ENCODE peak calls at places on chromosomes 2 and 18, in ten cellular contexts. E, V, K, B, X, J, L, F, W and H are unnamed samples.

GRCh38 chr2:143433158-143433557 is 303.9 kb downstream of the ARHGAP15 start:
- DNase-seq in E (no peak), V (no peak), K (no peak), B (no peak), X (peak), J (no peak), L (no peak), F (no peak), W (no peak), H (no peak)

GRCh38 chr2:20666364-20667150 is at the start of gene GDF7:
- DNase-seq in E (no peak), V (no peak), K (peak), B (no peak), X (no peak), J (no peak), L (no peak), F (peak), W (no peak), H (no peak)

GRCh38 chr18:45243347-45244095 is 371.8 kb upstream of the SLC14A2 start:
- DNase-seq in E (no peak), V (no peak), K (no peak), B (no peak), X (no peak), J (no peak), L (no peak), F (no peak), W (no peak), H (no peak)

GRCh38 chr2:215590353-215590752 is 154.5 kb upstream of the FN1 start:
- DNase-seq in E (no peak), V (no peak), K (no peak), B (no peak), X (no peak), J (no peak), L (peak), F (no peak), W (no peak), H (no peak)

GRCh38 chr2:194264586-194264985 is 1392.4 kb upstream of the SLC39A10 start:
- DNase-seq in E (no peak), V (no peak), K (no peak), B (no peak), X (no peak), J (no peak), L (no peak), F (no peak), W (no peak), H (no peak)

GRCh38 chr2:189799531-189799930 is 15.3 kb downstream of the PMS1 start:
- DNase-seq in E (no peak), V (no peak), K (no peak), B (no peak), X (peak), J (no peak), L (peak), F (no peak), W (no peak), H (no peak)

GRCh38 chr18:60508108-60508507 is 135.5 kb upstream of the MC4R start:
- DNase-seq in E (no peak), V (no peak), K (no peak), B (no peak), X (no peak), J (no peak), L (no peak), F (no peak), W (no peak), H (no peak)

GRCh38 chr2:186780701-186781316 is 68.2 kb downstream of the ZSWIM2 start:
- DNase-seq in E (no peak), V (no peak), K (no peak), B (no peak), X (peak), J (peak), L (peak), F (no peak), W (no peak), H (no peak)

GRCh38 chr18:3454365-3455089 is 4.6 kb downstream of the TGIF1 start:
- DNase-seq in E (no peak), V (no peak), K (peak), B (peak), X (peak), J (peak), L (peak), F (no peak), W (no peak), H (peak)

GRCh38 chr2:100606740-100607343 is 44.0 kb downstream of the PDCL3 start:
- DNase-seq in E (no peak), V (no peak), K (no peak), B (peak), X (peak), J (peak), L (peak), F (no peak), W (no peak), H (peak)

GRCh38 chr18:24959100-24959499 is 392.9 kb downstream of the ZNF521 start:
- DNase-seq in E (no peak), V (no peak), K (peak), B (no peak), X (no peak), J (no peak), L (no peak), F (no peak), W (no peak), H (no peak)

GRCh38 chr2:74895031-74895425 is 61.1 kb downstream of the HK2 start:
- DNase-seq in E (no peak), V (no peak), K (no peak), B (no peak), X (no peak), J (no peak), L (no peak), F (no peak), W (no peak), H (no peak)

GRCh38 chr2:229282758-229283546 is 11.9 kb upstream of the PID1 start:
- DNase-seq in E (no peak), V (no peak), K (peak), B (no peak), X (peak), J (no peak), L (peak), F (no peak), W (peak), H (no peak)

GRCh38 chr2:130823886-130824491 is 12.7 kb upstream of the ARHGEF4 start:
- DNase-seq in E (peak), V (no peak), K (no peak), B (no peak), X (no peak), J (no peak), L (no peak), F (no peak), W (no peak), H (peak)

GRCh38 chr2:36516136-36516870 is 81.7 kb downstream of the FEZ2 start:
- DNase-seq in E (no peak), V (no peak), K (no peak), B (no peak), X (peak), J (no peak), L (peak), F (no peak), W (no peak), H (no peak)

GRCh38 chr2:164205347-164205746 is 415.9 kb downstream of the GRB14 start:
- DNase-seq in E (no peak), V (no peak), K (no peak), B (no peak), X (peak), J (peak), L (peak), F (no peak), W (peak), H (no peak)

GRCh38 chr2:216557820-216558219 is 59.2 kb downstream of the RPL37A start:
- DNase-seq in E (no peak), V (no peak), K (no peak), B (no peak), X (no peak), J (no peak), L (no peak), F (no peak), W (no peak), H (no peak)

GRCh38 chr2:99421469-99421868 is 68.3 kb downstream of the REV1 start:
- DNase-seq in E (no peak), V (no peak), K (no peak), B (no peak), X (peak), J (no peak), L (peak), F (no peak), W (peak), H (no peak)

GRCh38 chr2:222024934-222025890 is 273.6 kb downstream of the PAX3 start:
- DNase-seq in E (no peak), V (no peak), K (no peak), B (no peak), X (peak), J (peak), L (peak), F (no peak), W (no peak), H (no peak)

GRCh38 chr2:30569991-30570390 is 122.9 kb downstream of the LCLAT1 start:
- DNase-seq in E (no peak), V (no peak), K (no peak), B (no peak), X (no peak), J (no peak), L (peak), F (no peak), W (no peak), H (no peak)

GRCh38 chr18:71398530-71398929 is 1109.7 kb downstream of the SOCS6 start:
- DNase-seq in E (no peak), V (no peak), K (no peak), B (no peak), X (peak), J (no peak), L (no peak), F (no peak), W (no peak), H (no peak)

GRCh38 chr2:49037197-49037596 is 117.1 kb downstream of the FSHR start:
- DNase-seq in E (no peak), V (no peak), K (no peak), B (no peak), X (no peak), J (no peak), L (no peak), F (no peak), W (no peak), H (no peak)

DNA sequence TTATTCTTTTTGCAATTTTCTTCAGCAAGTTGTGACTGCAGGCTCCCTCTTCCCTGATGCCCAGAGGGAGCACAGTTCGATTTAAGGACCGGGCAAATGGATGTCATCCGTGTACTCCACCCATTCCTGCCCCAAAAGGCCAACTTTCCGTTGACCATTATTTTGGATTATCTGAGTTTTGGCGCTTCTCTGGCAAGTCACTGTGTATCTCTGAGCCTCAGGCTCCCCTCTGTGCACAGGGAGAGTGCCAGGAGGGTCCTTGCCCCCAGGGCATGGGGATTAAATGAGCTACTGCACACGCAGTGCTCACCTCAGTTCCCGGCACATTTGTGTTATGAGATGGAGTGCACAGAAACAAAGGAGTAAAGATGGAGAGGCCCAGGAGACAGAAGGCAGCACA is 41.4 kb upstream of the HDAC4 start:
- DNase-seq in E (no peak), V (no peak), K (no peak), B (no peak), X (no peak), J (no peak), L (no peak), F (no peak), W (no peak), H (no peak)
- H3K4me3 ChIP-seq in E (no peak), V (no peak), K (no peak), B (no peak), X (no peak), J (no peak), L (no peak), F (no peak), W (no peak), H (no peak)

DNA sequence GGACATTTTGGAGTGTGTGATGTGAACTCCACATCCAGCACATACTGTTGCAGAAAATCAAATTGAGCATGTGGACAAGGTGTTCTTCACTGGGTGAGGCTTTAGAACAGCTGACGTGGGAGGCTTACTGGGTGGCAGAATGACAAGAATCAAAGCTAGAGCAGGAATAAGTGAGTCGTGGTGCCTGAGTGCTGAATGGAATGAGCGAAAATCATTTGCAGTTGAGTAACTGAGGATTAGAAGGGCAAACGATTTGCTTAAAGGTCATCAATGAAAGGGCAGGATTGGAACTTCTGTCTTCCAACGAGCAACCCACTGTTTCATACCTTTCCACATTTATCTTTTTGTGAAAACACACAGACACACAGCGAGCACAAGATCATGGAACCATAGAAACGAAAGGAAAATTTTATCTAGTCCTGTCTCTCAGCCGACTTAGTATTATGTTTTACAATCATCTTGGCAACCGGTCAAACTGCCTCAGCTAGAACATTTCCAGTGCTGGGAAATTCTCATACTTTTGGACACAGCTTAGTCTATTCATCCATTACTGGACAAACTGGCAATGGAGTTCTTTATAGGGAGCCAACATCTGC is 7.2 kb upstream of the DAW1 start:
- DNase-seq in E (no peak), V (no peak), K (no peak), B (no peak), X (peak), J (no peak), L (peak), F (no peak), W (peak), H (no peak)
- H3K4me3 ChIP-seq in E (no peak), V (no peak), K (no peak), B (no peak), X (no peak), J (no peak), L (peak), F (no peak), W (no peak), H (no peak)

GRCh38 chr2:241609859-241610793 is 26.8 kb downstream of the THAP4 start:
- DNase-seq in E (peak), V (peak), K (peak), B (peak), X (peak), J (peak), L (peak), F (peak), W (peak), H (peak)
- H3K4me3 ChIP-seq in E (peak), V (peak), K (peak), B (peak), X (peak), J (peak), L (peak), F (peak), W (peak), H (peak)

DNA sequence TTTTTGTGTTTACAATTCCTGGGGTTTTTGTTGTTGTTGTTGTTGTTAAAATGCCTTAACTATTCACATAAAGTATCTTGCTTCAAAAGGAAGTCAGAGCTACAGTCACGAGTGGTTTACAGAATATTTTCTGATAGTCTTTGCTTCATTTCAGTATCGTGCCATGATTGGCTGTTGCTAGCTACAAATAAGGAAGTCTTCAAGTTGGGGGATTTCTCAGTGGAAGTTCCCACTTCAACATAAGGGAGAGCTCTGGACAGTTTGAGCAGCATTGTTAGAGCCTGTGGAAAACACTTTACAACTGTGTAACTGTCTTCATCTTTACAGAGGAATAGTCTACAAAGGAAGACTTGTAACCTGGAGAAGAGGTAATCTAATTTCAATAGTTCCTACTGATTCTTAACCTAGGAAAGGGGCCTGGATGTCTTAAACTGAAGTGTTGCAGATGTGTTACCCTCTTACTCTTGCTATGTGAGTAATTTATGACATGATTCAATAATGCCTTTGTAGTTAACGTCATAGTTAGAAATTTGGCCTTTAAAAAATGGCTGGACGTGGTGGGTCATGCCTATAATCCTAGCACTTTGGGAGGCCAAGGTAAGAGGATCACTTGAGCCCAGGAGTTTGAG is 23.4 kb upstream of the TANK start:
- DNase-seq in E (peak), V (no peak), K (no peak), B (peak), X (peak), J (no peak), L (no peak), F (no peak), W (no peak), H (no peak)
- H3K4me3 ChIP-seq in E (peak), V (peak), K (peak), B (peak), X (no peak), J (no peak), L (no peak), F (peak), W (no peak), H (no peak)

GRCh38 chr18:31450409-31450808 is 2.9 kb downstream of the DSG3 start:
- DNase-seq in E (no peak), V (no peak), K (no peak), B (no peak), X (peak), J (no peak), L (no peak), F (no peak), W (no peak), H (no peak)
- H3K4me3 ChIP-seq in E (no peak), V (no peak), K (no peak), B (no peak), X (no peak), J (no peak), L (no peak), F (no peak), W (no peak), H (no peak)